ENCODE peak calls at places on chromosomes 2 and 18, in seven cellular contexts. One of them, this sample, is unnamed.

GRCh38 chr2:48445091-48445725 is 84.7 kb upstream of the STON1 start:
- DNase-seq in K562: no peak
- DNase-seq in astrocyte of the spinal cord: no peak
- DNase-seq in aorta: no peak
- DNase-seq in hepatocyte: peak
- DNase-seq in Peyer's patch: no peak
- DNase-seq in fibroblast of lung: no peak
- DNase-seq in this sample: no peak

GRCh38 chr18:74493689-74494088 is 2.5 kb upstream of the CNDP2 start:
- DNase-seq in K562: peak
- DNase-seq in astrocyte of the spinal cord: peak
- DNase-seq in aorta: no peak
- DNase-seq in hepatocyte: peak
- DNase-seq in Peyer's patch: peak
- DNase-seq in fibroblast of lung: peak
- DNase-seq in this sample: peak

GRCh38 chr2:5176764-5177163 is 515.4 kb upstream of the SOX11 start:
- DNase-seq in K562: no peak
- DNase-seq in astrocyte of the spinal cord: peak
- DNase-seq in aorta: no peak
- DNase-seq in hepatocyte: no peak
- DNase-seq in Peyer's patch: no peak
- DNase-seq in fibroblast of lung: peak
- DNase-seq in this sample: no peak

GRCh38 chr2:132891456-132891855 is 221.5 kb upstream of the LYPD1 start:
- DNase-seq in K562: no peak
- DNase-seq in astrocyte of the spinal cord: no peak
- DNase-seq in aorta: no peak
- DNase-seq in hepatocyte: no peak
- DNase-seq in Peyer's patch: no peak
- DNase-seq in fibroblast of lung: no peak
- DNase-seq in this sample: no peak

GRCh38 chr2:208250401-208250800 is 4.5 kb downstream of the IDH1 start:
- DNase-seq in K562: no peak
- DNase-seq in astrocyte of the spinal cord: peak
- DNase-seq in aorta: no peak
- DNase-seq in hepatocyte: no peak
- DNase-seq in Peyer's patch: no peak
- DNase-seq in fibroblast of lung: peak
- DNase-seq in this sample: no peak

GRCh38 chr2:9736008-9736407 is 105.2 kb upstream of the YWHAQ start:
- DNase-seq in K562: no peak
- DNase-seq in astrocyte of the spinal cord: no peak
- DNase-seq in aorta: no peak
- DNase-seq in hepatocyte: no peak
- DNase-seq in Peyer's patch: no peak
- DNase-seq in fibroblast of lung: no peak
- DNase-seq in this sample: no peak

GRCh38 chr18:22538463-22538862 is 120.7 kb upstream of the CTAGE1 start:
- DNase-seq in K562: no peak
- DNase-seq in astrocyte of the spinal cord: peak
- DNase-seq in aorta: no peak
- DNase-seq in hepatocyte: no peak
- DNase-seq in Peyer's patch: no peak
- DNase-seq in fibroblast of lung: no peak
- DNase-seq in this sample: peak

GRCh38 chr2:223459328-223459939 is 142.7 kb downstream of the SCG2 start:
- DNase-seq in K562: peak
- DNase-seq in astrocyte of the spinal cord: peak
- DNase-seq in aorta: no peak
- DNase-seq in hepatocyte: peak
- DNase-seq in Peyer's patch: no peak
- DNase-seq in fibroblast of lung: peak
- DNase-seq in this sample: no peak

GRCh38 chr2:206981739-206982336 is 42.5 kb downstream of the CPO start:
- DNase-seq in K562: peak
- DNase-seq in astrocyte of the spinal cord: peak
- DNase-seq in aorta: peak
- DNase-seq in hepatocyte: peak
- DNase-seq in Peyer's patch: peak
- DNase-seq in fibroblast of lung: peak
- DNase-seq in this sample: peak

GRCh38 chr18:80109676-80110078 is 615 bp downstream of the ADNP2 start:
- DNase-seq in K562: peak
- DNase-seq in astrocyte of the spinal cord: peak
- DNase-seq in aorta: peak
- DNase-seq in hepatocyte: peak
- DNase-seq in Peyer's patch: peak
- DNase-seq in fibroblast of lung: peak
- DNase-seq in this sample: no peak

GRCh38 chr2:238510911-238511613 is 84.3 kb downstream of the ASB1 start:
- DNase-seq in K562: no peak
- DNase-seq in astrocyte of the spinal cord: no peak
- DNase-seq in aorta: peak
- DNase-seq in hepatocyte: no peak
- DNase-seq in Peyer's patch: no peak
- DNase-seq in fibroblast of lung: no peak
- DNase-seq in this sample: no peak

GRCh38 chr18:68638613-68639012 is 76.3 kb downstream of the TMX3 start:
- DNase-seq in K562: no peak
- DNase-seq in astrocyte of the spinal cord: no peak
- DNase-seq in aorta: no peak
- DNase-seq in hepatocyte: no peak
- DNase-seq in Peyer's patch: no peak
- DNase-seq in fibroblast of lung: no peak
- DNase-seq in this sample: no peak

GRCh38 chr2:134249755-134250154 is 4.1 kb upstream of the MGAT5 start:
- DNase-seq in K562: no peak
- DNase-seq in astrocyte of the spinal cord: no peak
- DNase-seq in aorta: no peak
- DNase-seq in hepatocyte: no peak
- DNase-seq in Peyer's patch: no peak
- DNase-seq in fibroblast of lung: no peak
- DNase-seq in this sample: no peak

GRCh38 chr18:35393716-35394115 is 16.6 kb upstream of the ZNF396 start:
- DNase-seq in K562: no peak
- DNase-seq in astrocyte of the spinal cord: no peak
- DNase-seq in aorta: no peak
- DNase-seq in hepatocyte: no peak
- DNase-seq in Peyer's patch: no peak
- DNase-seq in fibroblast of lung: no peak
- DNase-seq in this sample: no peak

GRCh38 chr2:183248866-183249567 is 124.8 kb downstream of the NUP35 start:
- DNase-seq in K562: peak
- DNase-seq in astrocyte of the spinal cord: peak
- DNase-seq in aorta: no peak
- DNase-seq in hepatocyte: peak
- DNase-seq in Peyer's patch: no peak
- DNase-seq in fibroblast of lung: peak
- DNase-seq in this sample: no peak

GRCh38 chr2:173985595-173985994 is 20.4 kb upstream of the SP3 start:
- DNase-seq in K562: no peak
- DNase-seq in astrocyte of the spinal cord: no peak
- DNase-seq in aorta: no peak
- DNase-seq in hepatocyte: no peak
- DNase-seq in Peyer's patch: no peak
- DNase-seq in fibroblast of lung: no peak
- DNase-seq in this sample: no peak

GRCh38 chr18:48003426-48004349 is 73.2 kb upstream of the SMAD2 start:
- DNase-seq in K562: no peak
- DNase-seq in astrocyte of the spinal cord: peak
- DNase-seq in aorta: no peak
- DNase-seq in hepatocyte: no peak
- DNase-seq in Peyer's patch: no peak
- DNase-seq in fibroblast of lung: peak
- DNase-seq in this sample: no peak

GRCh38 chr2:171822520-171823297 is 71.3 kb downstream of the SLC25A12 start:
- DNase-seq in K562: no peak
- DNase-seq in astrocyte of the spinal cord: no peak
- DNase-seq in aorta: no peak
- DNase-seq in hepatocyte: no peak
- DNase-seq in Peyer's patch: no peak
- DNase-seq in fibroblast of lung: no peak
- DNase-seq in this sample: no peak

GRCh38 chr2:232336241-232336736 is 42.3 kb upstream of the ALPP start:
- DNase-seq in K562: no peak
- DNase-seq in astrocyte of the spinal cord: no peak
- DNase-seq in aorta: peak
- DNase-seq in hepatocyte: no peak
- DNase-seq in Peyer's patch: no peak
- DNase-seq in fibroblast of lung: no peak
- DNase-seq in this sample: peak

GRCh38 chr2:209685340-209685739 is 86.3 kb upstream of the UNC80 start:
- DNase-seq in K562: no peak
- DNase-seq in astrocyte of the spinal cord: no peak
- DNase-seq in aorta: no peak
- DNase-seq in hepatocyte: no peak
- DNase-seq in Peyer's patch: no peak
- DNase-seq in fibroblast of lung: no peak
- DNase-seq in this sample: no peak

GRCh38 chr18:23573948-23574431 is 12.3 kb downstream of the NPC1 start:
- DNase-seq in K562: peak
- DNase-seq in astrocyte of the spinal cord: peak
- DNase-seq in aorta: no peak
- DNase-seq in hepatocyte: peak
- DNase-seq in Peyer's patch: peak
- DNase-seq in fibroblast of lung: peak
- DNase-seq in this sample: no peak

GRCh38 chr18:10562773-10563160 is 36.9 kb downstream of the NAPG start:
- DNase-seq in K562: no peak
- DNase-seq in astrocyte of the spinal cord: no peak
- DNase-seq in aorta: no peak
- DNase-seq in hepatocyte: no peak
- DNase-seq in Peyer's patch: no peak
- DNase-seq in fibroblast of lung: peak
- DNase-seq in this sample: no peak

GRCh38 chr2:132677661-132678060 is 7.7 kb upstream of the LYPD1 start:
- DNase-seq in K562: no peak
- DNase-seq in astrocyte of the spinal cord: peak
- DNase-seq in aorta: no peak
- DNase-seq in hepatocyte: no peak
- DNase-seq in Peyer's patch: no peak
- DNase-seq in fibroblast of lung: no peak
- DNase-seq in this sample: no peak

GRCh38 chr2:33136056-33136455 is 189.3 kb downstream of the LTBP1 start:
- DNase-seq in K562: no peak
- DNase-seq in astrocyte of the spinal cord: peak
- DNase-seq in aorta: no peak
- DNase-seq in hepatocyte: no peak
- DNase-seq in Peyer's patch: no peak
- DNase-seq in fibroblast of lung: peak
- DNase-seq in this sample: peak
- H3K4me3 ChIP-seq in K562: no peak
- H3K4me3 ChIP-seq in astrocyte of the spinal cord: peak
- H3K4me3 ChIP-seq in aorta: peak
- H3K4me3 ChIP-seq in hepatocyte: no peak
- H3K4me3 ChIP-seq in Peyer's patch: no peak
- H3K4me3 ChIP-seq in fibroblast of lung: peak
- H3K4me3 ChIP-seq in this sample: peak

GRCh38 chr2:55923091-55923977 is at the start of gene EFEMP1:
- DNase-seq in K562: no peak
- DNase-seq in astrocyte of the spinal cord: peak
- DNase-seq in aorta: peak
- DNase-seq in hepatocyte: peak
- DNase-seq in Peyer's patch: no peak
- DNase-seq in fibroblast of lung: peak
- DNase-seq in this sample: peak
- H3K4me3 ChIP-seq in K562: no peak
- H3K4me3 ChIP-seq in astrocyte of the spinal cord: peak
- H3K4me3 ChIP-seq in aorta: peak
- H3K4me3 ChIP-seq in hepatocyte: peak
- H3K4me3 ChIP-seq in Peyer's patch: peak
- H3K4me3 ChIP-seq in fibroblast of lung: peak
- H3K4me3 ChIP-seq in this sample: peak

GRCh38 chr2:109614715-109615636 is 812 bp downstream of the SOWAHC start:
- DNase-seq in K562: no peak
- DNase-seq in astrocyte of the spinal cord: no peak
- DNase-seq in aorta: peak
- DNase-seq in hepatocyte: peak
- DNase-seq in Peyer's patch: no peak
- DNase-seq in fibroblast of lung: no peak
- DNase-seq in this sample: peak

GRCh38 chr2:109613922-109614714 is at the start of the genes SEPTIN10 and SOWAHC:
- DNase-seq in K562: no peak
- DNase-seq in astrocyte of the spinal cord: peak
- DNase-seq in aorta: peak
- DNase-seq in hepatocyte: peak
- DNase-seq in Peyer's patch: peak
- DNase-seq in fibroblast of lung: peak
- DNase-seq in this sample: peak

GRCh38 chr2:109615637-109616144 is 1.5 kb downstream of the SOWAHC start:
- DNase-seq in K562: no peak
- DNase-seq in astrocyte of the spinal cord: no peak
- DNase-seq in aorta: no peak
- DNase-seq in hepatocyte: no peak
- DNase-seq in Peyer's patch: no peak
- DNase-seq in fibroblast of lung: no peak
- DNase-seq in this sample: no peak

GRCh38 chr2:109612991-109613921 is 510 bp downstream of the SEPTIN10 start:
- DNase-seq in K562: no peak
- DNase-seq in astrocyte of the spinal cord: peak
- DNase-seq in aorta: peak
- DNase-seq in hepatocyte: peak
- DNase-seq in Peyer's patch: no peak
- DNase-seq in fibroblast of lung: peak
- DNase-seq in this sample: peak

GRCh38 chr2:109616184-109616583 is 2.0 kb downstream of the SOWAHC start:
- DNase-seq in K562: no peak
- DNase-seq in astrocyte of the spinal cord: no peak
- DNase-seq in aorta: no peak
- DNase-seq in hepatocyte: no peak
- DNase-seq in Peyer's patch: no peak
- DNase-seq in fibroblast of lung: no peak
- DNase-seq in this sample: no peak
- H3K4me3 ChIP-seq in K562: no peak
- H3K4me3 ChIP-seq in astrocyte of the spinal cord: no peak
- H3K4me3 ChIP-seq in aorta: no peak
- H3K4me3 ChIP-seq in hepatocyte: peak
- H3K4me3 ChIP-seq in Peyer's patch: no peak
- H3K4me3 ChIP-seq in fibroblast of lung: no peak
- H3K4me3 ChIP-seq in this sample: peak

DNA sequence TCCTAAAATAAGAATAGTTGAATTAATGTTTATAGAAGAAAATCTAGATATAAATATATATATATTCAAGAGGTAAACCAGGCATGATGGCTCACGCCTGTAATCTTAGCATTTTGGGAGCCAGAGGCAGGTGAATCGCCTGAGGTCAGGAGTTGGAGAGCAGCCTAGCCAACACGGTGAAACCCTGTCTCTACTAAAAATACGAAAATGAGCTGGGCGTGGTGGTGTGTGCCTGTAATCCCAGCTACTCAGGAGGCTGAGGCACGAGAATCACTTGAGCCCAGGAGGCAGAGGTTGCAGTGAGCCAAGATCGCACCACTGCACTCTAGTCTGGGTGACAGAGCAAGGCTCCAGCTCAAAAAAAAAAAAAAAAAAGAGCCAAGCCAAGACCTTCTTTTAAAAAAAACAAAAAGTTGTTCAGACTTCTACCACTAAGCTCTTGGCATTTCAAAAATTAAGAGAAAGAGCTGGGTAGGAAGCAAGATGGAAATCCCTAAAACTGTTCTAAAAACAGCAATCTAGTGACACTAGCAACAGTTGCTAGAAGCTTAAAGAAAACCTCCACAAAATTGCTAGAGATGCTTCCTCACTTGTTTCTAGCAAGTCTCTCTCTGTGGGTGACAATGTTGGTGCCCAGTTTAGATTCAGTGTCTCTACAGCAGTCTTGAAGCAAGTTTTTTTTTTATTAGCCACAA is 70.4 kb downstream of the ANKRD44 start:
- DNase-seq in K562: no peak
- DNase-seq in astrocyte of the spinal cord: no peak
- DNase-seq in aorta: no peak
- DNase-seq in hepatocyte: no peak
- DNase-seq in Peyer's patch: no peak
- DNase-seq in fibroblast of lung: no peak
- DNase-seq in this sample: no peak
- H3K4me3 ChIP-seq in K562: no peak
- H3K4me3 ChIP-seq in astrocyte of the spinal cord: no peak
- H3K4me3 ChIP-seq in aorta: no peak
- H3K4me3 ChIP-seq in hepatocyte: no peak
- H3K4me3 ChIP-seq in Peyer's patch: no peak
- H3K4me3 ChIP-seq in fibroblast of lung: no peak
- H3K4me3 ChIP-seq in this sample: no peak

This sample was measured in tibial artery.